ENCODE peak calls at places on chromosomes 12 and 14, in nine cellular contexts. E, P, M, Q, C, J, V, O and U are unnamed samples.

GRCh38 chr12:104890463-104891096 is 67.5 kb downstream of the SLC41A2 start:
- DNase-seq in E (no peak), P (no peak), M (no peak), Q (peak), C (no peak), J (no peak), V (no peak), O (no peak), U (no peak)

GRCh38 chr12:65168606-65169310 is 625 bp upstream of the LEMD3 start:
- DNase-seq in E (no peak), P (no peak), M (no peak), Q (no peak), C (no peak), J (no peak), V (no peak), O (no peak), U (no peak)

GRCh38 chr12:11827096-11827841 is 177.8 kb downstream of the ETV6 start:
- DNase-seq in E (no peak), P (no peak), M (no peak), Q (no peak), C (no peak), J (peak), V (no peak), O (no peak), U (no peak)

GRCh38 chr14:66395300-66395699 is 90.9 kb upstream of the CCDC196 start:
- DNase-seq in E (no peak), P (no peak), M (no peak), Q (peak), C (no peak), J (no peak), V (no peak), O (no peak), U (no peak)

GRCh38 chr12:13152281-13152680 is 44.2 kb upstream of the EMP1 start:
- DNase-seq in E (no peak), P (no peak), M (no peak), Q (no peak), C (no peak), J (no peak), V (no peak), O (no peak), U (no peak)

GRCh38 chr14:68969278-68969677 is 9.8 kb downstream of the ACTN1 start:
- DNase-seq in E (peak), P (no peak), M (no peak), Q (no peak), C (no peak), J (no peak), V (no peak), O (no peak), U (no peak)

GRCh38 chr12:132620113-132620892 is 1.7 kb downstream of the P2RX2 start:
- DNase-seq in E (no peak), P (no peak), M (no peak), Q (no peak), C (no peak), J (no peak), V (no peak), O (no peak), U (no peak)

GRCh38 chr12:42187799-42188198 is 43.1 kb upstream of the GXYLT1 start:
- DNase-seq in E (no peak), P (no peak), M (no peak), Q (no peak), C (no peak), J (no peak), V (no peak), O (no peak), U (no peak)

GRCh38 chr12:58919271-58920101 is 818 bp downstream of the LRIG3 start:
- DNase-seq in E (peak), P (no peak), M (no peak), Q (no peak), C (peak), J (peak), V (peak), O (no peak), U (peak)

GRCh38 chr14:99806841-99807240 is 13.6 kb downstream of the EML1 start:
- DNase-seq in E (no peak), P (no peak), M (no peak), Q (no peak), C (no peak), J (no peak), V (no peak), O (no peak), U (no peak)

GRCh38 chr14:99590746-99591555 is 13.1 kb downstream of the CCDC85C start:
- DNase-seq in E (no peak), P (no peak), M (no peak), Q (no peak), C (peak), J (no peak), V (peak), O (no peak), U (no peak)

GRCh38 chr12:57477710-57478681 is 1.7 kb downstream of the ARHGAP9 start:
- DNase-seq in E (no peak), P (no peak), M (peak), Q (peak), C (no peak), J (no peak), V (no peak), O (peak), U (no peak)

GRCh38 chr12:40254455-40255085 is 29.8 kb downstream of the LRRK2 start:
- DNase-seq in E (no peak), P (no peak), M (no peak), Q (no peak), C (no peak), J (no peak), V (no peak), O (no peak), U (no peak)

GRCh38 chr14:102579696-102580551 is 12.5 kb upstream of the RCOR1 start:
- DNase-seq in E (no peak), P (no peak), M (no peak), Q (no peak), C (no peak), J (no peak), V (no peak), O (no peak), U (peak)

GRCh38 chr14:22791302-22791701 is 23.9 kb downstream of the SLC7A7 start:
- DNase-seq in E (no peak), P (no peak), M (no peak), Q (no peak), C (no peak), J (no peak), V (no peak), O (no peak), U (no peak)

GRCh38 chr12:64311877-64312276 is 78.7 kb downstream of the C12orf56 start:
- DNase-seq in E (no peak), P (no peak), M (no peak), Q (no peak), C (no peak), J (no peak), V (no peak), O (no peak), U (no peak)

GRCh38 chr12:90773526-90773925 is 181.4 kb downstream of the CCER1 start:
- DNase-seq in E (no peak), P (no peak), M (no peak), Q (no peak), C (no peak), J (no peak), V (no peak), O (no peak), U (no peak)

GRCh38 chr12:119178544-119179334 is at the start of gene HSPB8:
- DNase-seq in E (peak), P (no peak), M (no peak), Q (no peak), C (peak), J (peak), V (peak), O (no peak), U (peak)

GRCh38 chr12:64116969-64117368 is 105.1 kb downstream of the KICS2 start:
- DNase-seq in E (no peak), P (no peak), M (no peak), Q (no peak), C (no peak), J (no peak), V (no peak), O (no peak), U (no peak)

GRCh38 chr12:107200394-107200793 is 107.0 kb upstream of the CRY1 start:
- DNase-seq in E (no peak), P (no peak), M (no peak), Q (no peak), C (no peak), J (no peak), V (no peak), O (no peak), U (no peak)

GRCh38 chr12:108734200-108734906 is 3.0 kb upstream of the CORO1C start:
- DNase-seq in E (peak), P (no peak), M (no peak), Q (peak), C (no peak), J (no peak), V (peak), O (no peak), U (no peak)

GRCh38 chr12:110543252-110543959 is 39.7 kb downstream of the PPTC7 start:
- DNase-seq in E (peak), P (no peak), M (no peak), Q (no peak), C (no peak), J (no peak), V (no peak), O (no peak), U (peak)

GRCh38 chr12:6528539-6529235 is 5.6 kb upstream of the GAPDH start:
- DNase-seq in E (no peak), P (no peak), M (no peak), Q (no peak), C (no peak), J (no peak), V (no peak), O (no peak), U (no peak)

GRCh38 chr12:129973236-129973961 is 69.6 kb upstream of the TMEM132D start:
- DNase-seq in E (no peak), P (no peak), M (no peak), Q (no peak), C (no peak), J (no peak), V (no peak), O (no peak), U (no peak)

GRCh38 chr12:56004211-56004610 is 7.1 kb downstream of the SUOX start:
- DNase-seq in E (no peak), P (no peak), M (no peak), Q (no peak), C (no peak), J (no peak), V (no peak), O (no peak), U (no peak)

GRCh38 chr14:69317780-69318179 is 57.8 kb downstream of the GALNT16 start:
- DNase-seq in E (peak), P (no peak), M (no peak), Q (no peak), C (no peak), J (no peak), V (no peak), O (no peak), U (peak)

GRCh38 chr12:64452559-64453329 is 824 bp downstream of the TBK1 start:
- DNase-seq in E (peak), P (no peak), M (no peak), Q (no peak), C (peak), J (peak), V (peak), O (no peak), U (no peak)

GRCh38 chr12:121110211-121110940 is 22.3 kb upstream of the P2RX7 start:
- DNase-seq in E (peak), P (peak), M (peak), Q (peak), C (peak), J (peak), V (peak), O (peak), U (no peak)

GRCh38 chr14:85122690-85123089 is 407.3 kb upstream of the FLRT2 start:
- DNase-seq in E (no peak), P (no peak), M (no peak), Q (no peak), C (no peak), J (no peak), V (peak), O (no peak), U (no peak)

GRCh38 chr12:6334940-6335450 is 6.9 kb downstream of the TNFRSF1A start:
- DNase-seq in E (peak), P (no peak), M (no peak), Q (no peak), C (no peak), J (no peak), V (no peak), O (no peak), U (no peak)

GRCh38 chr12:3313066-3313465 is 177.9 kb upstream of the PRMT8 start:
- DNase-seq in E (no peak), P (no peak), M (no peak), Q (no peak), C (no peak), J (no peak), V (no peak), O (no peak), U (no peak)

GRCh38 chr14:75047506-75047905 is 3.8 kb downstream of the MLH3 start:
- DNase-seq in E (no peak), P (no peak), M (no peak), Q (no peak), C (no peak), J (no peak), V (no peak), O (no peak), U (no peak)

GRCh38 chr12:20415013-20415412 is 46.7 kb downstream of the PDE3A start:
- DNase-seq in E (no peak), P (no peak), M (no peak), Q (no peak), C (no peak), J (no peak), V (no peak), O (no peak), U (no peak)

GRCh38 chr14:104639889-104640548 is 35.4 kb upstream of the TMEM179 start:
- DNase-seq in E (peak), P (peak), M (peak), Q (peak), C (peak), J (peak), V (peak), O (no peak), U (peak)

GRCh38 chr14:42855159-42855558 is 1248.5 kb downstream of the LRFN5 start:
- DNase-seq in E (no peak), P (no peak), M (no peak), Q (no peak), C (no peak), J (no peak), V (no peak), O (no peak), U (no peak)

GRCh38 chr12:93804392-93805179 is 127.4 kb downstream of the CRADD start:
- DNase-seq in E (no peak), P (no peak), M (no peak), Q (no peak), C (no peak), J (no peak), V (no peak), O (no peak), U (no peak)